ENCODE peak calls at places on chromosome 19, in four cellular contexts. M is GM12891, N is K562, Y is GM12878. Z is an unnamed sample.

GRCh38 chr19:3365447-3366103 is 808 bp upstream of the NFIC start:
- DNase-seq in M (no peak), N (peak; percentile 82), Y (no peak), Z (peak; percentile 74)

GRCh38 chr19:36064829-36065228 is 10.1 kb downstream of the WDR62 start:
- DNase-seq in M (no peak), Y (no peak), N (no peak), Z (peak; percentile 9)

GRCh38 chr19:782195-783043 is 14.8 kb upstream of the PTBP1 start:
- DNase-seq in Y (no peak), M (no peak), N (no peak), Z (no peak)

GRCh38 chr19:13984875-13985741 is 21.0 kb downstream of the RFX1 start:
- DNase-seq in N (no peak), M (no peak), Y (no peak), Z (peak; percentile 15)

GRCh38 chr19:6822311-6822670 is 49.8 kb downstream of the VAV1 start:
- DNase-seq in M (no peak), Y (no peak), N (no peak), Z (no peak)

GRCh38 chr19:54063350-54064078 is at the start of gene VSTM1:
- DNase-seq in N (no peak), M (no peak), Y (no peak), Z (no peak)

GRCh38 chr19:38375748-38376147 is 1.4 kb downstream of the PSMD8 start:
- DNase-seq in N (no peak), Y (no peak), M (no peak), Z (no peak)

GRCh38 chr19:2055871-2056809 is 5.1 kb upstream of the MKNK2 start:
- DNase-seq in M (no peak), Y (no peak), N (peak; percentile 92), Z (peak; percentile 26)

GRCh38 chr19:13881231-13881691 is 4.3 kb downstream of the NANOS3 start:
- DNase-seq in M (no peak), N (no peak), Y (no peak), Z (no peak)

GRCh38 chr19:11657307-11657706 is 60.0 kb downstream of the ZNF627 start:
- DNase-seq in M (no peak), Y (no peak), N (peak; percentile 35), Z (no peak)

GRCh38 chr19:45782162-45782623 is at the start of gene DMPK:
- DNase-seq in N (no peak), M (no peak), Y (no peak), Z (no peak)

GRCh38 chr19:35790981-35791813 is 15.8 kb downstream of the ARHGAP33 start:
- DNase-seq in M (no peak), N (no peak), Y (no peak), Z (no peak)

GRCh38 chr19:7605490-7606222 is 10.0 kb downstream of the CAMSAP3 start:
- DNase-seq in M (no peak), Y (peak; percentile 9), N (peak; percentile 98), Z (peak; percentile 58)

GRCh38 chr19:49125025-49125731 is 5.8 kb downstream of the PPFIA3 start:
- DNase-seq in Y (no peak), N (no peak), M (no peak), Z (no peak)

GRCh38 chr19:41437944-41438574 is 1.7 kb downstream of the DMAC2 start:
- DNase-seq in N (no peak), M (no peak), Y (no peak), Z (no peak)

GRCh38 chr19:29843180-29844051 is 31.6 kb downstream of the CCNE1 start:
- DNase-seq in N (peak; percentile 28), Y (no peak), M (no peak), Z (peak; percentile 56)

GRCh38 chr19:42003506-42004294 is 9.7 kb upstream of the ATP1A3 start:
- DNase-seq in M (no peak), N (no peak), Y (no peak), Z (no peak)

GRCh38 chr19:28606269-28607032 is 606.5 kb downstream of the UQCRFS1 start:
- DNase-seq in N (peak; percentile 96), Y (no peak), M (no peak), Z (no peak)

GRCh38 chr19:40398417-40399056 is 8.6 kb upstream of the HIPK4 start:
- DNase-seq in N (peak; percentile 90), M (peak; percentile 66), Y (no peak), Z (peak; percentile 43)

GRCh38 chr19:35347171-35347929 is at the start of gene FFAR1:
- DNase-seq in Y (peak; percentile 96), M (peak; percentile 65), N (no peak), Z (peak; percentile 86)

GRCh38 chr19:9342610-9343304 is 18.8 kb downstream of the ZNF559 start:
- DNase-seq in M (no peak), Y (no peak), N (no peak), Z (no peak)

GRCh38 chr19:10602330-10603083 is 15.4 kb upstream of the AP1M2 start:
- DNase-seq in Y (no peak), M (peak; percentile 92), N (peak; percentile 86), Z (peak; percentile 51)

GRCh38 chr19:3687774-3688706 is 12.2 kb downstream of the PIP5K1C start:
- DNase-seq in Y (no peak), N (no peak), M (peak; percentile 66), Z (no peak)

GRCh38 chr19:1980782-1981181 is 34.7 kb downstream of the BTBD2 start:
- DNase-seq in N (no peak), Y (no peak), M (no peak), Z (no peak)

GRCh38 chr19:47723573-47723923 is 10.3 kb downstream of the EHD2 start:
- DNase-seq in Y (no peak), M (no peak), N (peak; percentile 72), Z (peak; percentile 92)

GRCh38 chr19:56403261-56403660 is 871 bp upstream of the ZNF583 start:
- DNase-seq in N (no peak), M (no peak), Y (no peak), Z (no peak)

GRCh38 chr19:54482889-54483288 is 9.8 kb upstream of the CDC42EP5 start:
- DNase-seq in Y (no peak), N (no peak), M (no peak), Z (peak; percentile 26)

GRCh38 chr19:4375620-4376228 is 24.6 kb downstream of the SH3GL1 start:
- DNase-seq in M (no peak), N (peak; percentile 95), Y (peak; percentile 90), Z (peak; percentile 54)

GRCh38 chr19:2048104-2048958 is 2.7 kb downstream of the MKNK2 start:
- DNase-seq in Y (no peak), M (no peak), N (no peak), Z (no peak)

GRCh38 chr19:14091885-14092462 is 1.4 kb upstream of the SAMD1 start:
- DNase-seq in M (peak; percentile 66), Y (no peak), N (peak; percentile 57), Z (no peak)

GRCh38 chr19:49147923-49148682 is 7.1 kb downstream of the HRC start:
- DNase-seq in M (no peak), Y (no peak), N (peak; percentile 83), Z (no peak)

GRCh38 chr19:17784201-17785008 is 10.5 kb upstream of the B3GNT3 start:
- DNase-seq in N (peak; percentile 82), Y (no peak), M (peak; percentile 80), Z (peak; percentile 72)
- TF ChIP-seq SPI1 in N (no peak), Y (no peak), M (no peak), Z (no peak)

GRCh38 chr19:17088552-17088951 is 13.0 kb downstream of the MYO9B start:
- DNase-seq in N (no peak), M (no peak), Y (no peak), Z (no peak)

GRCh38 chr19:17090501-17091074 is 15.0 kb downstream of the MYO9B start:
- DNase-seq in Y (no peak), N (no peak), M (peak; percentile 59), Z (no peak)

GRCh38 chr19:17092696-17093095 is 17.1 kb downstream of the MYO9B start:
- DNase-seq in N (no peak), Y (no peak), M (no peak), Z (no peak)

GRCh38 chr19:17089238-17089637 is 13.7 kb downstream of the MYO9B start:
- DNase-seq in M (no peak), Y (no peak), N (no peak), Z (no peak)

GRCh38 chr19:17091758-17092333 is 16.3 kb downstream of the MYO9B start:
- DNase-seq in M (peak; percentile 61), N (peak; percentile 25), Y (no peak), Z (peak; percentile 89)
- TF ChIP-seq SPI1 in M (peak; percentile 80), N (peak; percentile 70), Y (peak; percentile 62), Z (peak; percentile 95)

DNA sequence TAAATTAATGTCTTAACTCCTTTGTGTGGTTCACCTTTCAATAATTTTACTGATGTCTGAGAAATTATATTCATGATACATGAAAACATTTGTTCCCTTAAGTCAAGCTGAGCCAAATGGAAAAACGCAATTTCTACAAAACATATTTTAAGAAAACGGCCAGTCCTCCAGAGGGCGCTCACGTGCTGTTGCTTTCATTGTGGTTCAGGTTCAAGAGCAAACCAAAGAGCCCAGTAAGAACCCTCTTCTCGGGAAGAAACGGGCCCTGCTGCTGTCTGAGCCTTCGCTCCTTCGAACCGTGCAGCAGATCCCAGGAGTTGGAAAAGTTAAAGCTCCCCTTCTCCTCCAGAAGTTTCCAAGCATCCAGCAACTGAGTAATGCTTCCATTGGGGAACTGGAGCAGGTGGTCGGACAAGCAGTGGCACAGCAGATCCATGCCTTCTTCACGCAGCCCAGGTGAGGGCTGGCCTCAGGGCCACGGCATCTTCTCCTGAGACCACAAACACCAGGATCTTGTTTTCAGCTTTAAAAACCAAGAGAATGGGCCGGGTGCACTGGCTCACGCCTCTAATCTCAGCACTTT is 4.3 kb downstream of the FAAP24 start:
- DNase-seq in M (peak; percentile 44), N (peak; percentile 81), Y (no peak), Z (peak; percentile 71)
- TF ChIP-seq SPI1 in M (no peak), N (no peak), Y (no peak), Z (no peak)

GRCh38 chr19:18223860-18224524 is 2.2 kb downstream of the PDE4C start:
- DNase-seq in M (no peak), N (peak; percentile 96), Y (no peak), Z (no peak)
- TF ChIP-seq SPI1 in M (no peak), N (no peak), Y (no peak), Z (no peak)

Z was measured in HL-60.